ENCODE peak calls at places on chromosomes 4 and X, in six cellular contexts. D is effector memory CD8-positive, alpha-beta T cell; A is EH; E is CD4-positive, CD25-positive, alpha-beta regulatory T cell; W is lower leg skin; G is Panc1. S is an unnamed sample.

GRCh38 chr4:865121-865465 is 39.2 kb upstream of the CPLX1 start:
- DNase-seq in E (no peak), D (no peak), W (no peak), G (no peak), A (no peak), S (no peak)

GRCh38 chrX:39729834-39730670 is 367.7 kb downstream of the BCOR start:
- DNase-seq in A (no peak), E (no peak), G (no peak), D (no peak), W (no peak), S (peak)

GRCh38 chrX:69015564-69016218 is 149.6 kb downstream of the PJA1 start:
- DNase-seq in E (no peak), A (no peak), D (no peak), G (no peak), W (no peak), S (no peak)

GRCh38 chr4:161188578-161188977 is 975.2 kb downstream of the FSTL5 start:
- DNase-seq in A (no peak), G (no peak), D (no peak), W (no peak), E (no peak), S (no peak)

GRCh38 chrX:73668779-73669178 is 105.8 kb downstream of the CHIC1 start:
- DNase-seq in G (no peak), W (no peak), D (no peak), A (no peak), E (no peak), S (no peak)

GRCh38 chrX:675279-675886 is 44.8 kb downstream of the SHOX start:
- DNase-seq in D (no peak), G (no peak), E (no peak), A (no peak), W (no peak), S (no peak)

GRCh38 chr4:38856046-38856445 is 571 bp downstream of the TLR6 start:
- DNase-seq in G (no peak), W (no peak), D (no peak), A (no peak), E (peak), S (no peak)

GRCh38 chrX:104902070-104902469 is 318.4 kb downstream of the TEX13A start:
- DNase-seq in A (no peak), E (no peak), G (no peak), D (no peak), W (no peak), S (no peak)

GRCh38 chr4:173448557-173448918 is 49.6 kb upstream of the SCRG1 start:
- DNase-seq in G (no peak), A (peak), E (no peak), W (no peak), D (no peak), S (no peak)

GRCh38 chrX:140817943-140818342 is 108.4 kb downstream of the LINC00632 start:
- DNase-seq in D (no peak), E (peak), G (no peak), W (no peak), A (peak), S (peak)

GRCh38 chrX:360496-361150 is 26.1 kb downstream of the PPP2R3B start:
- DNase-seq in D (no peak), W (no peak), G (no peak), A (no peak), E (no peak), S (no peak)

GRCh38 chr4:791201-791865 is 34.6 kb downstream of the CPLX1 start:
- DNase-seq in D (no peak), E (no peak), G (no peak), A (no peak), W (no peak), S (no peak)

GRCh38 chr4:147136308-147136707 is 190.6 kb upstream of the TTC29 start:
- DNase-seq in W (no peak), A (peak), G (no peak), D (no peak), E (no peak), S (no peak)

GRCh38 chr4:161883157-161883556 is 280.6 kb downstream of the FSTL5 start:
- DNase-seq in G (no peak), A (no peak), W (no peak), E (no peak), D (no peak), S (no peak)

GRCh38 chr4:1843852-1844251 is 12.1 kb downstream of the LETM1 start:
- DNase-seq in E (no peak), D (no peak), W (peak), A (no peak), G (no peak), S (no peak)

GRCh38 chr4:103086565-103086964 is 10.0 kb upstream of the SLC9B2 start:
- DNase-seq in W (no peak), D (no peak), A (no peak), E (no peak), G (no peak), S (no peak)

GRCh38 chr4:19402666-19403065 is 849.0 kb upstream of the SLIT2 start:
- DNase-seq in E (no peak), G (no peak), W (no peak), D (no peak), A (peak), S (no peak)

GRCh38 chr4:78081541-78081940 is 24.4 kb downstream of the FRAS1 start:
- DNase-seq in G (no peak), A (no peak), W (no peak), D (no peak), E (no peak), S (no peak)

GRCh38 chrX:23344208-23344903 is 9.7 kb downstream of the PTCHD1 start:
- DNase-seq in G (no peak), A (no peak), D (no peak), W (no peak), E (no peak), S (no peak)

GRCh38 chr4:167020410-167020809 is 213.9 kb downstream of the SPOCK3 start:
- DNase-seq in D (no peak), W (no peak), A (no peak), G (no peak), E (no peak), S (no peak)

GRCh38 chr4:68175562-68176155 is 46.0 kb upstream of the TMPRSS11F start:
- DNase-seq in A (peak), G (peak), E (peak), D (peak), W (no peak), S (peak)

GRCh38 chr4:156293657-156294297 is 340.1 kb upstream of the CTSO start:
- DNase-seq in W (no peak), G (no peak), E (no peak), D (no peak), A (peak), S (peak)

GRCh38 chr4:1233641-1234277 is 15.2 kb downstream of the CTBP1 start:
- DNase-seq in G (no peak), W (no peak), D (no peak), E (no peak), A (peak), S (no peak)

GRCh38 chrX:45959567-45959966 is 585.7 kb downstream of the ZNF674 start:
- DNase-seq in G (no peak), D (no peak), W (no peak), E (no peak), A (no peak), S (no peak)

GRCh38 chr4:71268156-71268555 is 70.7 kb upstream of the SLC4A4 start:
- DNase-seq in E (no peak), D (no peak), W (no peak), G (no peak), A (peak), S (peak)

GRCh38 chr4:141090473-141090872 is 42.8 kb downstream of the RNF150 start:
- DNase-seq in D (no peak), A (no peak), G (no peak), E (no peak), W (no peak), S (no peak)

GRCh38 chr4:42843694-42844093 is 48.8 kb upstream of the GRXCR1 start:
- DNase-seq in W (no peak), D (no peak), A (no peak), G (no peak), E (no peak), S (no peak)

GRCh38 chr4:2217726-2218125 is 24.2 kb downstream of the HAUS3 start:
- DNase-seq in G (no peak), D (no peak), A (peak), E (no peak), W (no peak), S (peak)

GRCh38 chr4:27442146-27442545 is 581.5 kb downstream of the STIM2 start:
- DNase-seq in W (no peak), E (no peak), D (no peak), G (no peak), A (no peak), S (no peak)

GRCh38 chr4:82223715-82224114 is 150.1 kb downstream of the HNRNPD start:
- DNase-seq in D (no peak), G (no peak), A (no peak), W (peak), E (peak), S (no peak)

GRCh38 chr4:169416997-169417396 is 146.2 kb upstream of the SH3RF1 start:
- DNase-seq in A (no peak), G (no peak), D (no peak), W (no peak), E (no peak), S (no peak)

GRCh38 chr4:17765514-17766286 is 15.7 kb downstream of the FAM184B start:
- DNase-seq in E (no peak), G (no peak), W (no peak), A (no peak), D (peak), S (no peak)

GRCh38 chrX:102887687-102888086 is 49.4 kb upstream of the RAB40AL start:
- DNase-seq in D (no peak), A (no peak), W (no peak), E (no peak), G (no peak), S (no peak)

GRCh38 chrX:97751735-97752134 is 868.0 kb downstream of the RPA4 start:
- DNase-seq in E (no peak), W (no peak), A (no peak), D (no peak), G (no peak), S (no peak)

GRCh38 chr4:155759372-155760252 is 791 bp downstream of the GUCY1B1 start:
- DNase-seq in W (no peak), D (no peak), A (peak), G (no peak), E (no peak), S (peak)

GRCh38 chr4:186159613-186160012 is 31.8 kb upstream of the CYP4V2 start:
- DNase-seq in D (no peak), A (no peak), W (no peak), E (no peak), G (no peak), S (no peak)